ENCODE peak calls at places on chromosome 2, in seven cellular contexts. E is HCT116, Q is neural progenitor cell, K is MM.1S, G is PC-3, P is hepatocyte, B is SK-N-SH. C is an unnamed sample. For H3K9me3, the result is how much of the 10 kb centered on the place peaks cover.

GRCh38 chr2:142030735-142031134 is 100.1 kb downstream of the LRP1B start:
- DNase-seq in Q (no peak), B (no peak), G (no peak), E (no peak), P (no peak), K (no peak), C (no peak)

GRCh38 chr2:241902357-241902991 is 32.9 kb downstream of the RTP5 start:
- DNase-seq in K (no peak), G (no peak), P (no peak), Q (no peak), E (no peak), B (no peak), C (no peak)

GRCh38 chr2:117199511-117199910 is 615.0 kb upstream of the DDX18 start:
- DNase-seq in Q (no peak), E (no peak), K (no peak), P (no peak), B (no peak), G (peak), C (no peak)

GRCh38 chr2:322326-322725 is 34.4 kb upstream of the ALKAL2 start:
- DNase-seq in Q (no peak), P (no peak), E (no peak), B (no peak), G (no peak), K (no peak), C (no peak)

GRCh38 chr2:28153851-28154250 is 238.8 kb upstream of the FOSL2 start:
- DNase-seq in E (no peak), G (no peak), K (no peak), Q (no peak), P (no peak), B (no peak), C (no peak)

GRCh38 chr2:227623225-227623624 is 5.9 kb downstream of the SCYGR4 start:
- DNase-seq in E (no peak), G (peak), B (no peak), Q (no peak), K (no peak), P (peak), C (no peak)

GRCh38 chr2:192267484-192267883 is 72.8 kb upstream of the TMEFF2 start:
- DNase-seq in B (no peak), Q (no peak), P (no peak), E (no peak), G (peak), K (no peak), C (no peak)

GRCh38 chr2:102789349-102790085 is 27.7 kb downstream of the TMEM182 start:
- DNase-seq in K (no peak), B (no peak), G (no peak), P (no peak), E (no peak), Q (peak), C (no peak)

GRCh38 chr2:201260302-201260800 is at the start of gene CASP8:
- DNase-seq in E (no peak), Q (no peak), G (peak), K (peak), P (no peak), B (no peak), C (peak)

GRCh38 chr2:42974697-42975357 is 182.4 kb upstream of the HAAO start:
- DNase-seq in P (peak), B (peak), K (peak), E (peak), G (peak), Q (peak), C (peak)

GRCh38 chr2:149040451-149040850 is 2.0 kb downstream of the LYPD6B start:
- DNase-seq in P (peak), Q (peak), E (peak), B (no peak), K (peak), G (peak), C (peak)

GRCh38 chr2:29723255-29724001 is 198.0 kb downstream of the ALK start:
- DNase-seq in Q (no peak), E (no peak), P (no peak), K (no peak), G (peak), B (no peak), C (no peak)

GRCh38 chr2:54492335-54492734 is 36.2 kb downstream of the SPTBN1 start:
- DNase-seq in K (no peak), G (no peak), P (no peak), E (no peak), Q (no peak), B (no peak), C (no peak)

GRCh38 chr2:84844141-84844540 is 36.7 kb downstream of the TRABD2A start:
- DNase-seq in Q (no peak), P (no peak), K (no peak), G (no peak), E (no peak), B (no peak), C (no peak)

GRCh38 chr2:39379643-39380524 is 57.2 kb downstream of the MAP4K3 start:
- DNase-seq in K (peak), Q (peak), E (peak), P (peak), B (peak), G (peak), C (peak)

GRCh38 chr2:44937688-44938240 is 3.7 kb upstream of the SIX3 start:
- DNase-seq in B (peak), P (no peak), G (no peak), E (peak), K (no peak), Q (peak), C (no peak)

GRCh38 chr2:71498261-71498701 is 44.9 kb downstream of the DYSF start:
- DNase-seq in G (peak), K (no peak), P (peak), E (peak), Q (no peak), B (no peak), C (no peak)

GRCh38 chr2:111702119-111702808 is 181.7 kb downstream of the ANAPC1 start:
- DNase-seq in K (peak), B (peak), Q (peak), G (peak), E (peak), P (peak), C (peak)

GRCh38 chr2:106863387-106863786 is 22.6 kb downstream of the ST6GAL2 start:
- DNase-seq in G (peak), E (no peak), K (no peak), B (no peak), Q (peak), P (peak), C (no peak)

GRCh38 chr2:221235941-221236340 is 336.2 kb downstream of the EPHA4 start:
- DNase-seq in B (no peak), Q (no peak), K (no peak), E (no peak), G (no peak), P (no peak), C (no peak)

GRCh38 chr2:18001671-18002070 is 123.2 kb downstream of the KCNS3 start:
- DNase-seq in G (no peak), Q (peak), E (no peak), P (no peak), K (no peak), B (no peak), C (no peak)

GRCh38 chr2:236342951-236343350 is 78.7 kb upstream of the ASB18 start:
- DNase-seq in P (no peak), G (no peak), B (no peak), E (no peak), K (no peak), Q (no peak), C (no peak)

GRCh38 chr2:688504-689076 is 11.4 kb upstream of the TMEM18 start:
- DNase-seq in K (no peak), G (no peak), B (no peak), P (no peak), Q (no peak), E (no peak), C (no peak)

GRCh38 chr2:168216351-168217005 is 30.9 kb downstream of the STK39 start:
- DNase-seq in K (no peak), G (peak), Q (no peak), E (peak), B (no peak), P (no peak), C (no peak)

GRCh38 chr2:39435974-39436591 is 1.0 kb downstream of the MAP4K3 start:
- DNase-seq in G (peak), K (peak), P (peak), Q (no peak), B (peak), E (no peak), C (peak)

GRCh38 chr2:154698238-154698788 is at the start of gene KCNJ3:
- DNase-seq in K (no peak), P (no peak), G (no peak), E (no peak), B (peak), Q (no peak), C (no peak)

GRCh38 chr2:28639836-28640235 is 111.8 kb upstream of the PPP1CB start:
- DNase-seq in E (no peak), G (peak), P (peak), K (peak), Q (no peak), B (no peak), C (no peak)

GRCh38 chr2:234269769-234270204 is 219.3 kb downstream of the SPP2 start:
- DNase-seq in B (no peak), P (no peak), E (no peak), K (no peak), G (peak), Q (no peak), C (no peak)

GRCh38 chr2:192254444-192254843 is 59.7 kb upstream of the TMEFF2 start:
- DNase-seq in K (no peak), G (no peak), Q (no peak), P (no peak), E (no peak), B (no peak), C (no peak)

GRCh38 chr2:190927257-190927656 is 46.6 kb downstream of the GLS start:
- DNase-seq in P (no peak), Q (no peak), K (no peak), B (no peak), G (no peak), E (no peak), C (no peak)

GRCh38 chr2:10993001-10993481 is 81.3 kb downstream of the KCNF1 start:
- DNase-seq in E (no peak), Q (no peak), B (no peak), P (no peak), G (peak), K (no peak), C (no peak)

GRCh38 chr2:46087492-46087891 is 209.7 kb upstream of the EPAS1 start:
- DNase-seq in B (no peak), G (no peak), Q (no peak), E (no peak), P (no peak), K (no peak), C (no peak)

GRCh38 chr2:133365117-133365516 is 203.1 kb downstream of the NCKAP5 start:
- DNase-seq in P (no peak), G (no peak), E (no peak), Q (no peak), K (no peak), B (no peak), C (no peak)

GRCh38 chr2:23292024-23292423 is 93.0 kb upstream of the KLHL29 start:
- DNase-seq in Q (no peak), K (no peak), E (no peak), G (no peak), B (no peak), P (no peak), C (no peak)

GRCh38 chr2:196750977-196751631 is 48.4 kb downstream of the GTF3C3 start:
- DNase-seq in E (peak), K (peak), Q (peak), B (peak), P (peak), G (peak), C (peak)
- TF ChIP-seq EZH2phosphoT487 in E (no peak), K (no peak), Q (no peak), B (no peak), P (no peak), G (no peak), C (no peak)

GRCh38 chr2:166972002-166972401 is 83.7 kb downstream of the XIRP2 start:
- DNase-seq in P (peak), B (no peak), Q (no peak), K (no peak), G (no peak), E (no peak), C (no peak)
- H3K9me3 ChIP-seq in P (under half), B (under half), Q (under half), K (under half), G (under half), E (under half), C (under half)

GRCh38 chr2:187976259-187976658 is 315.4 kb upstream of the GULP1 start:
- DNase-seq in K (no peak), B (no peak), E (no peak), P (no peak), Q (no peak), G (no peak), C (no peak)

GRCh38 chr2:187966924-187967323 is 324.8 kb upstream of the GULP1 start:
- DNase-seq in B (peak), Q (no peak), K (no peak), E (no peak), G (no peak), P (no peak), C (no peak)

GRCh38 chr2:187976667-187977333 is 314.9 kb upstream of the GULP1 start:
- DNase-seq in K (no peak), P (no peak), B (no peak), E (no peak), Q (peak), G (no peak), C (no peak)

GRCh38 chr2:187971893-187972292 is 319.8 kb upstream of the GULP1 start:
- DNase-seq in B (no peak), E (peak), P (no peak), K (no peak), G (no peak), Q (no peak), C (no peak)
- TF ChIP-seq CTCF in B (peak), E (no peak), P (no peak), K (peak), G (peak), Q (peak), C (peak)

DNA sequence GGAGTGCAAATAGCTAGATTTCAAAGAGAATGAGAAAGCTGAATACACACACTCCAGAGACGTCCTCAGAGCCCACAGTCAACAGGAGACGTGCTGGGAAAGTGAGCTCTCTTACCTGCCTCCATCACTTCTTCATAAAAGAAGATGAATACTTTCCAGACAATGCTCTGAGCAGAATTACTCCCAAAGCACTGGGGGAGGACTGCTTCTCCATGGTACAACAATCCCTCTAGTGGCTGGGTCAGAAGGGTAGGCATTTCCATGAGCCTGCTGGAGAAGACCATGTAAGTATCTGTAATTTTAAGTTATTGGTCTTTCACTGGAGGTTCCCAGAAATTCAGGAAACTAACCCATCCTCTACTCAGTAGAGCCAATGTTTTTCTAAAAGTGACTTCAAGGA is 190.3 kb downstream of the RBM43 start:
- DNase-seq in Q (peak), K (no peak), E (peak), B (no peak), P (peak), G (peak), C (no peak)
- TF ChIP-seq EZH2phosphoT487 in Q (no peak), K (no peak), E (no peak), B (no peak), P (no peak), G (no peak), C (no peak)